ENCODE peak calls at places on chromosomes 11 and 22, in nine cellular contexts. S is H9, D is GM12865, Y is stomach, A is A549, U is AG10803, M is neural crest cell, X is fibroblast of pulmonary artery, Q is GM20000. G is an unnamed sample.

GRCh38 chr11:88359529-88359928 is 22.0 kb upstream of the CTSC start:
- DNase-seq in S (no peak), D (peak), Y (no peak), A (no peak), U (no peak), M (no peak), X (no peak), Q (no peak), G (no peak)

GRCh38 chr11:88709567-88709966 is 356.2 kb downstream of the GRM5 start:
- DNase-seq in S (no peak), D (no peak), Y (no peak), A (no peak), U (no peak), M (no peak), X (no peak), Q (no peak), G (no peak)

GRCh38 chr22:27487600-27488450 is 313.7 kb downstream of the MN1 start:
- DNase-seq in S (no peak), D (no peak), Y (no peak), A (no peak), U (no peak), M (no peak), X (no peak), Q (no peak), G (no peak)

GRCh38 chr22:36008565-36008964 is 20.1 kb downstream of the RBFOX2 start:
- DNase-seq in S (no peak), D (no peak), Y (no peak), A (no peak), U (no peak), M (no peak), X (no peak), Q (no peak), G (no peak)

GRCh38 chr11:43992834-43993637 is 50.6 kb downstream of the C11orf96 start:
- DNase-seq in S (no peak), D (peak), Y (no peak), A (no peak), U (peak), M (no peak), X (peak), Q (no peak), G (peak)

GRCh38 chr11:126925321-126926093 is 75.1 kb downstream of the KIRREL3 start:
- DNase-seq in S (peak), D (no peak), Y (no peak), A (no peak), U (peak), M (no peak), X (no peak), Q (no peak), G (peak)

GRCh38 chr11:128492903-128493569 is 94.3 kb downstream of the ETS1 start:
- DNase-seq in S (no peak), D (no peak), Y (no peak), A (no peak), U (peak), M (no peak), X (no peak), Q (no peak), G (no peak)

GRCh38 chr11:3622521-3622920 is 19.3 kb downstream of the ART5 start:
- DNase-seq in S (no peak), D (no peak), Y (no peak), A (no peak), U (no peak), M (no peak), X (no peak), Q (no peak), G (no peak)

GRCh38 chr11:80958414-80958813 is 1517.6 kb upstream of the TENM4 start:
- DNase-seq in S (no peak), D (no peak), Y (no peak), A (no peak), U (peak), M (no peak), X (peak), Q (no peak), G (no peak)

GRCh38 chr11:77123591-77123990 is 4.5 kb upstream of the MYO7A start:
- DNase-seq in S (no peak), D (no peak), Y (no peak), A (no peak), U (no peak), M (no peak), X (no peak), Q (no peak), G (no peak)

GRCh38 chr11:10205928-10206327 is 88.1 kb downstream of the SBF2 start:
- DNase-seq in S (no peak), D (no peak), Y (no peak), A (no peak), U (no peak), M (no peak), X (no peak), Q (no peak), G (no peak)

GRCh38 chr22:38504731-38505594 is 1.1 kb downstream of the DDX17 start:
- DNase-seq in S (no peak), D (peak), Y (peak), A (no peak), U (peak), M (no peak), X (peak), Q (peak), G (no peak)

GRCh38 chr11:96389604-96390402 is at the start of the genes CCDC82 and JRKL:
- DNase-seq in S (peak), D (peak), Y (peak), A (peak), U (peak), M (peak), X (peak), Q (peak), G (peak)

GRCh38 chr11:94132152-94132558 is 3.5 kb downstream of the PANX1 start:
- DNase-seq in S (no peak), D (no peak), Y (no peak), A (no peak), U (peak), M (no peak), X (peak), Q (no peak), G (no peak)

GRCh38 chr11:35111171-35112055 is 27.6 kb upstream of the CD44 start:
- DNase-seq in S (no peak), D (no peak), Y (no peak), A (no peak), U (peak), M (no peak), X (peak), Q (no peak), G (no peak)

GRCh38 chr22:50528682-50529415 is 963 bp downstream of the TYMP start:
- DNase-seq in S (no peak), D (peak), Y (no peak), A (no peak), U (no peak), M (no peak), X (no peak), Q (no peak), G (no peak)

GRCh38 chr22:36860821-36861659 is at the start of gene NCF4:
- DNase-seq in S (no peak), D (peak), Y (peak), A (no peak), U (no peak), M (no peak), X (no peak), Q (peak), G (no peak)

GRCh38 chr11:3106736-3107524 is 49.7 kb upstream of the CARS1 start:
- DNase-seq in S (peak), D (no peak), Y (peak), A (no peak), U (no peak), M (no peak), X (no peak), Q (no peak), G (peak)

GRCh38 chr22:36339171-36340065 is 48.3 kb downstream of the MYH9 start:
- DNase-seq in S (no peak), D (no peak), Y (no peak), A (no peak), U (peak), M (no peak), X (peak), Q (no peak), G (no peak)

GRCh38 chr11:115736146-115736545 is 231.9 kb upstream of the CADM1 start:
- DNase-seq in S (no peak), D (no peak), Y (no peak), A (no peak), U (no peak), M (no peak), X (no peak), Q (no peak), G (no peak)

GRCh38 chr22:21029486-21030025 is 2.8 kb downstream of the SLC7A4 start:
- DNase-seq in S (peak), D (no peak), Y (no peak), A (no peak), U (no peak), M (no peak), X (no peak), Q (no peak), G (no peak)

GRCh38 chr22:21030621-21031544 is 1.5 kb downstream of the SLC7A4 start:
- DNase-seq in S (no peak), D (no peak), Y (no peak), A (no peak), U (no peak), M (no peak), X (no peak), Q (no peak), G (no peak)

GRCh38 chr22:21030032-21030431 is 2.3 kb downstream of the SLC7A4 start:
- DNase-seq in S (no peak), D (no peak), Y (no peak), A (no peak), U (no peak), M (no peak), X (no peak), Q (no peak), G (no peak)

GRCh38 chr22:21026783-21027692 is 5.3 kb downstream of the SLC7A4 start:
- DNase-seq in S (no peak), D (no peak), Y (no peak), A (no peak), U (peak), M (no peak), X (peak), Q (no peak), G (peak)

DNA sequence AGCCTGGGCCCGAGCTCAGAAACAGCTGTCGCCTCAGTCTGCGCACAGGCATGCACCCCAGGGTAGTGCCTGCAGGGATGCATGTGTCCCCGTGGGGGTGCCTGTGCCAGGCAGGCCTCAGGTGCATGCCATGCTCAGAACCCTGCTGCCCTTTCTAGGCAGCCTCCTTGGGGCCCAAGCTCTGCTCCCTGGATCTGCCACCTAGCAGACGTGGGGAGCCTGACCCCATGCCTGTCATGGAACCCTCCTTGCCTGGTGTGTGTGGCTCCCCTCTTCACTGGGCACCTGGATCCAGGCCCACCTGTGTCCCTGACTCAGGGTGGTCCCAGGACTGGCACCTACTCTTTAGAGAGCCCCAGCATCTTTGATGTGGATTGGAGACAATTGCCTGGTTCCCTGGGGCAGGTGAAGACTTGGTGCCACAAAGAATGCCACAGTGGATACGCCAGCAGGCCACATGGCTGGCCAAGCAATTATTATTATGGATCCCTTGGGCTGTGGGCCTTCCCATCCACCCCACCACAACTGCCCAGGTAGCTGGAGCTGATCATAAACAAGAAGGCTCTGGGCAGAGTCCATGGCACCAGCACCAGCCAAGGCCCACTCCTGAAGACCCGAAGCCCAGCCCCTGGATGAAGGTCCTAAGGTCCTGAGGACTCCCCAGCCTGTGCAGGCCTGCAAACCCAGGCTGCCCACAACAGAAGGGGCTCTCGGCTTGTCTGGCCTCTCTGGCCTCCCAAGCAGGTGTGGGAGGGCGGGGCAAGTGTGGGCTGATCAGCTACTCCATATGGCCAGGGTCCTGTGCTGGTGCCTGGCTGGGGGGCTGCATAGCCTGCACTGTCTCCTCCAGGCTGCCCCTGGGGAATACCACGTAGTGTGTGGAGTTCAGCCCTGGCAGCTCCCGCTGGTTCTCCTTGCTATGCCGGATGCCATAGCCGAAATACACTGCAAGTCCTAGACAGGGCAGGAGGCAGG is 3.8 kb downstream of the SLC7A4 start:
- DNase-seq in S (peak), D (no peak), Y (no peak), A (no peak), U (no peak), M (no peak), X (no peak), Q (no peak), G (no peak)
- TF ChIP-seq CTCF in S (no peak), D (no peak), Y (no peak), A (no peak), U (no peak), M (no peak), X (no peak), Q (no peak), G (no peak)

GRCh38 chr11:41612415-41612814 is 153.0 kb upstream of the LRRC4C start:
- DNase-seq in S (no peak), D (peak), Y (no peak), A (no peak), U (peak), M (no peak), X (peak), Q (no peak), G (no peak)
- TF ChIP-seq CTCF in S (peak), D (peak), Y (no peak), A (no peak), U (peak), M (peak), X (peak), Q (no peak), G (no peak)

DNA sequence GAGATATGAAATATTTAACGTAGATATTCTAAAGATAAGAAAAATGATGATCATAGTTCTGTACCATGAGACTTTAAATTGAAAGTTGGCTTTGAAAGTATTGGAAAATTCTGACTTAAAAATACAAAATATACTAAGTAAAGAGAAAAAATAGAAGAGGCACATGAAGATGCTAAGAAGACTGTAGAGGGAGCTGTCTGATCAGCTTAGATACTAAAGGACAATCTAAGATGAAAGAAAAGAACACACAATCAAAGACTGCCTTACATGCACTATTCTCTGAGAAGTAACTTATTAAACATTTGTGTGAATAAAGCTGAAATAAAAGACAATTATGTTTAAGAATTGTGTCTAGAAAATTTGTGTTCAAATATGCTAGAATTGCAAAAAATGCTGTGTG is 55.1 kb downstream of the RBMXL2 start:
- DNase-seq in S (no peak), D (no peak), Y (no peak), A (no peak), U (peak), M (no peak), X (peak), Q (no peak), G (no peak)
- TF ChIP-seq CTCF in S (peak), D (no peak), Y (no peak), A (peak), U (peak), M (peak), X (peak), Q (no peak), G (peak)

DNA sequence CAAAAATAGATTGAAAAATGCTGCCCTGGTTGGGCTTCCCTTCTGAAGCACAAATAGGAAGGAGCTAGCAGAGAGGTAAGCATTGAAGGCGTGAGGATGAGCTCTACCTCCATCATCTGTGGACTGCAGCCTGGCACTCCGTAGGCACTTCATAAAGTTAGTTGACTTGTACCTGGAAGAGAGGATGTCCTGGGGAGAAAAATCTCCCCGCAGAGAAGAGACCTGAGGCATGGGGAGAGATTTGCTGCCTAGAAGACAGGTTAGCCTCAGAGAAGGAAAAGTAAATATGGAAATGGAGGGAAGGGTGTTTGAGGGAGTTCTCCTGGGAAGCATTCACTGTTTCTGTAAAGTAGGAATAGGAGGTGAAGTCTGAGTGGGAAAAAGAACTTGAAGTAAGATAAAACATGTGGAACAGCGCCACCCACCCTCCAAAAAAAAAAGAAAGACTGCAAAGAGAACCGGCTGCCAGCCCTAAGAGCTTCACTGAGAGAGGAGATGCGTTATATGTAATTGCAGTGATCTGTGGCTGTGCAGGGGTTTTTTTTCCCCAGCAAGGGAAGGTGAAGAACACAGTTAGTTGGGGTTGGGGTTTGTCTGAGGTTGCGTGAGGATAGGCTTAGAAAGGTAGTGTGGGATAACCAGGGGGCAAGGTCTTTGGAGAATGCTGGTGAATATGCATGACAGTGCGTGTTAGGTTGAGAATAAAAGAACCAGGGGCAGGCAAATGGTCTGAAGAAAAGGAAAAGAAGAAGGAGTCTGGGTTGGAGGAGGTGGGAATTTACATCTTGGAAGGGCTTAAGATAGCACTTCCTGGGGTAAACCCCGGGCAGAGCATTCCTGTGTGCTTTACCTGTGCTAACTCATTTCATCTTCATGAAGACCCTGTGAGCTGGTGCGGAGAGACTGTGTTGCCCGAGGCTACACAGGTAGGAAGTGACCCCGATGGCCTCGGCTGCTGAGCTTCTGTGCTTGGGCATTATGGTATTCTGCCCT is 16.0 kb downstream of the TNRC6B start:
- DNase-seq in S (peak), D (no peak), Y (no peak), A (peak), U (peak), M (no peak), X (peak), Q (no peak), G (no peak)
- TF ChIP-seq CTCF in S (peak), D (peak), Y (no peak), A (peak), U (peak), M (peak), X (peak), Q (no peak), G (peak)

GRCh38 chr11:60344146-60344545 is 17.1 kb downstream of the MS4A6E start:
- DNase-seq in S (no peak), D (no peak), Y (no peak), A (no peak), U (no peak), M (no peak), X (no peak), Q (no peak), G (no peak)

GRCh38 chr11:60345489-60345888 is 18.4 kb downstream of the MS4A6E start:
- DNase-seq in S (peak), D (peak), Y (peak), A (no peak), U (no peak), M (peak), X (no peak), Q (peak), G (no peak)

GRCh38 chr11:60349990-60350389 is 22.9 kb downstream of the MS4A6E start:
- DNase-seq in S (no peak), D (no peak), Y (no peak), A (no peak), U (no peak), M (no peak), X (no peak), Q (no peak), G (no peak)

GRCh38 chr11:60347084-60347797 is 20.2 kb downstream of the MS4A6E start:
- DNase-seq in S (no peak), D (peak), Y (no peak), A (no peak), U (no peak), M (no peak), X (no peak), Q (peak), G (no peak)

GRCh38 chr11:60348116-60348515 is 21.1 kb downstream of the MS4A6E start:
- DNase-seq in S (no peak), D (peak), Y (no peak), A (no peak), U (no peak), M (no peak), X (no peak), Q (no peak), G (no peak)
- TF ChIP-seq CTCF in S (peak), D (peak), Y (no peak), A (no peak), U (no peak), M (no peak), X (no peak), Q (no peak), G (no peak)